ENCODE peak calls at places on chromosomes 3 and 15, in seven cellular contexts. One of them, this sample, is unnamed.

GRCh38 chr3:42079701-42080323 is 11.3 kb upstream of the TRAK1 start:
- DNase-seq in tibial artery: no peak
- DNase-seq in fibroblast of lung: no peak
- DNase-seq in uterus: no peak
- DNase-seq in ovary: no peak
- DNase-seq in substantia nigra: no peak
- DNase-seq in coronary artery: no peak
- DNase-seq in this sample: no peak

GRCh38 chr3:113747719-113748046 is 848 bp downstream of the ATP6V1A start:
- DNase-seq in tibial artery: no peak
- DNase-seq in fibroblast of lung: no peak
- DNase-seq in uterus: no peak
- DNase-seq in ovary: no peak
- DNase-seq in substantia nigra: no peak
- DNase-seq in coronary artery: no peak
- DNase-seq in this sample: no peak

GRCh38 chr3:53862241-53862640 is 15.9 kb downstream of the IL17RB start:
- DNase-seq in tibial artery: no peak
- DNase-seq in fibroblast of lung: no peak
- DNase-seq in uterus: no peak
- DNase-seq in ovary: no peak
- DNase-seq in substantia nigra: no peak
- DNase-seq in coronary artery: no peak
- DNase-seq in this sample: no peak

GRCh38 chr3:184559336-184559735 is 2.2 kb upstream of the EPHB3 start:
- DNase-seq in tibial artery: no peak
- DNase-seq in fibroblast of lung: no peak
- DNase-seq in uterus: no peak
- DNase-seq in ovary: no peak
- DNase-seq in substantia nigra: no peak
- DNase-seq in coronary artery: no peak
- DNase-seq in this sample: peak

GRCh38 chr3:194686816-194687637 is 1.3 kb downstream of the FAM43A start:
- DNase-seq in tibial artery: peak
- DNase-seq in fibroblast of lung: peak
- DNase-seq in uterus: peak
- DNase-seq in ovary: peak
- DNase-seq in substantia nigra: peak
- DNase-seq in coronary artery: no peak
- DNase-seq in this sample: peak

GRCh38 chr15:71079208-71080044 is 35.8 kb upstream of the THSD4 start:
- DNase-seq in tibial artery: peak
- DNase-seq in fibroblast of lung: peak
- DNase-seq in uterus: no peak
- DNase-seq in ovary: no peak
- DNase-seq in substantia nigra: no peak
- DNase-seq in coronary artery: peak
- DNase-seq in this sample: no peak

GRCh38 chr3:117278424-117279190 is 569.0 kb downstream of the TUSC7 start:
- DNase-seq in tibial artery: no peak
- DNase-seq in fibroblast of lung: peak
- DNase-seq in uterus: no peak
- DNase-seq in ovary: no peak
- DNase-seq in substantia nigra: no peak
- DNase-seq in coronary artery: no peak
- DNase-seq in this sample: no peak

GRCh38 chr3:71891483-71891882 is 106.5 kb upstream of the PROK2 start:
- DNase-seq in tibial artery: no peak
- DNase-seq in fibroblast of lung: no peak
- DNase-seq in uterus: no peak
- DNase-seq in ovary: no peak
- DNase-seq in substantia nigra: no peak
- DNase-seq in coronary artery: no peak
- DNase-seq in this sample: no peak

GRCh38 chr3:157259825-157260224 is 99.9 kb upstream of the CCNL1 start:
- DNase-seq in tibial artery: no peak
- DNase-seq in fibroblast of lung: no peak
- DNase-seq in uterus: no peak
- DNase-seq in ovary: no peak
- DNase-seq in substantia nigra: no peak
- DNase-seq in coronary artery: no peak
- DNase-seq in this sample: no peak

GRCh38 chr3:8769088-8769822 is at the start of gene OXTR:
- DNase-seq in tibial artery: no peak
- DNase-seq in fibroblast of lung: peak
- DNase-seq in uterus: peak
- DNase-seq in ovary: peak
- DNase-seq in substantia nigra: peak
- DNase-seq in coronary artery: no peak
- DNase-seq in this sample: peak

GRCh38 chr15:81880314-81880713 is 165.5 kb downstream of the MEX3B start:
- DNase-seq in tibial artery: no peak
- DNase-seq in fibroblast of lung: no peak
- DNase-seq in uterus: no peak
- DNase-seq in ovary: no peak
- DNase-seq in substantia nigra: no peak
- DNase-seq in coronary artery: no peak
- DNase-seq in this sample: no peak

GRCh38 chr15:32844118-32844711 is 126.4 kb downstream of the GREM1 start:
- DNase-seq in tibial artery: no peak
- DNase-seq in fibroblast of lung: peak
- DNase-seq in uterus: no peak
- DNase-seq in ovary: no peak
- DNase-seq in substantia nigra: no peak
- DNase-seq in coronary artery: no peak
- DNase-seq in this sample: no peak

GRCh38 chr3:64254443-64254842 is 29.2 kb upstream of the PRICKLE2 start:
- DNase-seq in tibial artery: no peak
- DNase-seq in fibroblast of lung: no peak
- DNase-seq in uterus: no peak
- DNase-seq in ovary: no peak
- DNase-seq in substantia nigra: no peak
- DNase-seq in coronary artery: no peak
- DNase-seq in this sample: no peak

GRCh38 chr15:74226761-74227540 is 9.2 kb upstream of the CCDC33 start:
- DNase-seq in tibial artery: no peak
- DNase-seq in fibroblast of lung: no peak
- DNase-seq in uterus: no peak
- DNase-seq in ovary: no peak
- DNase-seq in substantia nigra: no peak
- DNase-seq in coronary artery: no peak
- DNase-seq in this sample: no peak

GRCh38 chr3:163138258-163138657 is 1641.7 kb downstream of the OTOL1 start:
- DNase-seq in tibial artery: no peak
- DNase-seq in fibroblast of lung: no peak
- DNase-seq in uterus: no peak
- DNase-seq in ovary: no peak
- DNase-seq in substantia nigra: no peak
- DNase-seq in coronary artery: no peak
- DNase-seq in this sample: no peak

GRCh38 chr15:66822106-66822505 is 120.1 kb downstream of the SMAD6 start:
- DNase-seq in tibial artery: no peak
- DNase-seq in fibroblast of lung: no peak
- DNase-seq in uterus: no peak
- DNase-seq in ovary: no peak
- DNase-seq in substantia nigra: no peak
- DNase-seq in coronary artery: no peak
- DNase-seq in this sample: no peak

GRCh38 chr15:84734794-84735479 is 13.5 kb upstream of the ZNF592 start:
- DNase-seq in tibial artery: peak
- DNase-seq in fibroblast of lung: peak
- DNase-seq in uterus: no peak
- DNase-seq in ovary: no peak
- DNase-seq in substantia nigra: no peak
- DNase-seq in coronary artery: no peak
- DNase-seq in this sample: peak
- H3K27ac ChIP-seq in tibial artery: no peak
- H3K27ac ChIP-seq in fibroblast of lung: no peak
- H3K27ac ChIP-seq in uterus: no peak
- H3K27ac ChIP-seq in ovary: no peak
- H3K27ac ChIP-seq in substantia nigra: no peak
- H3K27ac ChIP-seq in coronary artery: no peak
- H3K27ac ChIP-seq in this sample: peak

GRCh38 chr15:85794598-85795319 is at the start of gene KLHL25:
- DNase-seq in tibial artery: peak
- DNase-seq in fibroblast of lung: peak
- DNase-seq in uterus: peak
- DNase-seq in ovary: peak
- DNase-seq in substantia nigra: peak
- DNase-seq in coronary artery: peak
- DNase-seq in this sample: peak

GRCh38 chr15:85792102-85792731 is 2.5 kb downstream of the KLHL25 start:
- DNase-seq in tibial artery: no peak
- DNase-seq in fibroblast of lung: no peak
- DNase-seq in uterus: no peak
- DNase-seq in ovary: no peak
- DNase-seq in substantia nigra: no peak
- DNase-seq in coronary artery: no peak
- DNase-seq in this sample: no peak

GRCh38 chr15:85793641-85794597 is 806 bp downstream of the KLHL25 start:
- DNase-seq in tibial artery: no peak
- DNase-seq in fibroblast of lung: no peak
- DNase-seq in uterus: peak
- DNase-seq in ovary: peak
- DNase-seq in substantia nigra: no peak
- DNase-seq in coronary artery: no peak
- DNase-seq in this sample: peak

GRCh38 chr15:85795320-85795668 is 569 bp upstream of the KLHL25 start:
- DNase-seq in tibial artery: no peak
- DNase-seq in fibroblast of lung: no peak
- DNase-seq in uterus: no peak
- DNase-seq in ovary: no peak
- DNase-seq in substantia nigra: no peak
- DNase-seq in coronary artery: no peak
- DNase-seq in this sample: no peak

GRCh38 chr15:85792872-85793621 is 1.7 kb downstream of the KLHL25 start:
- DNase-seq in tibial artery: no peak
- DNase-seq in fibroblast of lung: no peak
- DNase-seq in uterus: no peak
- DNase-seq in ovary: no peak
- DNase-seq in substantia nigra: no peak
- DNase-seq in coronary artery: no peak
- DNase-seq in this sample: no peak
- H3K27ac ChIP-seq in tibial artery: peak
- H3K27ac ChIP-seq in fibroblast of lung: no peak
- H3K27ac ChIP-seq in uterus: peak
- H3K27ac ChIP-seq in ovary: no peak
- H3K27ac ChIP-seq in substantia nigra: peak
- H3K27ac ChIP-seq in coronary artery: no peak
- H3K27ac ChIP-seq in this sample: no peak

GRCh38 chr3:32502089-32502943 is at the start of gene CMTM6:
- DNase-seq in tibial artery: peak
- DNase-seq in fibroblast of lung: peak
- DNase-seq in uterus: peak
- DNase-seq in ovary: peak
- DNase-seq in substantia nigra: peak
- DNase-seq in coronary artery: peak
- DNase-seq in this sample: peak

GRCh38 chr3:32500880-32501784 is 1.5 kb downstream of the CMTM6 start:
- DNase-seq in tibial artery: no peak
- DNase-seq in fibroblast of lung: no peak
- DNase-seq in uterus: no peak
- DNase-seq in ovary: no peak
- DNase-seq in substantia nigra: no peak
- DNase-seq in coronary artery: no peak
- DNase-seq in this sample: peak

GRCh38 chr3:32500225-32500624 is 2.4 kb downstream of the CMTM6 start:
- DNase-seq in tibial artery: no peak
- DNase-seq in fibroblast of lung: no peak
- DNase-seq in uterus: no peak
- DNase-seq in ovary: no peak
- DNase-seq in substantia nigra: no peak
- DNase-seq in coronary artery: no peak
- DNase-seq in this sample: no peak

GRCh38 chr3:32502944-32503286 is 263 bp upstream of the CMTM6 start:
- DNase-seq in tibial artery: no peak
- DNase-seq in fibroblast of lung: no peak
- DNase-seq in uterus: no peak
- DNase-seq in ovary: no peak
- DNase-seq in substantia nigra: no peak
- DNase-seq in coronary artery: no peak
- DNase-seq in this sample: no peak

DNA sequence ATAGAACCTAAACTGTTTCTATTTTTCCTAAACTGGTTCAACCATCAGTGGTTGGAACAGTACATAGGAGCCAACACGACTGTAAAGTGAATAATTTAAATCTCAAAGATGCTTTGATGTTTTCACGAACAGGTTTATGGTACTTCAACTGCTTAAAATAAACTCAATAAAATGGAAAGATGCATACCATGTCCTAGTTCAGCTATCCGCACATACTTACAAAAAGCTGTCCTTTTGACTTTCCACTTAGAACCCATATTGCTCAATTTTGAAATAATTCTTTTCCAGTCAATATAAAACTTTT is 915 bp downstream of the CMTM6 start:
- DNase-seq in tibial artery: no peak
- DNase-seq in fibroblast of lung: no peak
- DNase-seq in uterus: no peak
- DNase-seq in ovary: no peak
- DNase-seq in substantia nigra: no peak
- DNase-seq in coronary artery: no peak
- DNase-seq in this sample: no peak
- H3K27ac ChIP-seq in tibial artery: peak
- H3K27ac ChIP-seq in fibroblast of lung: peak
- H3K27ac ChIP-seq in uterus: peak
- H3K27ac ChIP-seq in ovary: peak
- H3K27ac ChIP-seq in substantia nigra: peak
- H3K27ac ChIP-seq in coronary artery: peak
- H3K27ac ChIP-seq in this sample: peak

DNA sequence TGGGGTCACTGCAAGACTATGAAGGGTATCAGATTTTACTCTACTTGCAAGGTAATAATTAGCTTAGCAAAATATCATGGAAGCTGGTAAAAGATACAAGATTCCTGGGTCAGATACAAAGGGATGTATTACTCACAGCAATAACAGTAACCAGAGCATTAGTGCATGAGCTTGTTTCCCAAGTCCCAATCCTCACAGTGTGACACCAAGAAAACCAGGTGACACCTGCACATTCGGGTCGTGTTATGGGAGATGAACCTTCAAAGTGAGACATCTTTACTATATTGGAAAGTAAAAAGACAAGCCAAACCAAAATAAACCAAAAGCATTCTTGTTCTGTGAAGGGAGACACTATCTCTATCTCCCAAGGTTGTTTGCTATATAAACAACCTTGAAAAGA is 528.7 kb upstream of the TGFBR2 start:
- DNase-seq in tibial artery: no peak
- DNase-seq in fibroblast of lung: no peak
- DNase-seq in uterus: no peak
- DNase-seq in ovary: no peak
- DNase-seq in substantia nigra: no peak
- DNase-seq in coronary artery: no peak
- DNase-seq in this sample: no peak
- H3K27ac ChIP-seq in tibial artery: no peak
- H3K27ac ChIP-seq in fibroblast of lung: no peak
- H3K27ac ChIP-seq in uterus: no peak
- H3K27ac ChIP-seq in ovary: no peak
- H3K27ac ChIP-seq in substantia nigra: no peak
- H3K27ac ChIP-seq in coronary artery: no peak
- H3K27ac ChIP-seq in this sample: no peak